ENCODE peak calls at places on chromosomes 16 and 17, in four cellular contexts. P, D, M and O are unnamed samples.

GRCh38 chr16:57060323-57061083 is 31.9 kb upstream of the CPNE2 start:
- DNase-seq in P (no peak), D (no peak), M (peak; percentile 65), O (no peak)

GRCh38 chr16:4324871-4325740 is 9.2 kb downstream of the GLIS2 start:
- DNase-seq in P (no peak), D (no peak), M (peak; percentile 27), O (no peak)

GRCh38 chr16:7160093-7160492 is 172.6 kb upstream of the RBFOX1 start:
- DNase-seq in M (no peak), P (no peak), D (no peak), O (no peak)

GRCh38 chr17:57424273-57424672 is 167.9 kb downstream of the MSI2 start:
- DNase-seq in D (no peak), P (no peak), M (no peak), O (no peak)

GRCh38 chr16:67884684-67885083 is at the start of gene NRN1L:
- DNase-seq in P (peak; percentile 96), D (peak; percentile 94), M (peak; percentile 99), O (peak; percentile 96)

GRCh38 chr17:43994272-43995149 is 9.9 kb upstream of the NAGS start:
- DNase-seq in D (peak; percentile 92), M (peak; percentile 91), P (peak; percentile 85), O (peak; percentile 90)

GRCh38 chr16:2388875-2389433 is 40.3 kb upstream of the CCNF start:
- DNase-seq in P (no peak), D (no peak), M (no peak), O (no peak)

GRCh38 chr16:7615565-7615964 is 282.9 kb downstream of the RBFOX1 start:
- DNase-seq in D (no peak), M (peak; percentile 15), P (no peak), O (peak; percentile 15)

GRCh38 chr17:75878174-75878998 is at the start of gene TRIM47:
- DNase-seq in M (peak; percentile 81), D (peak; percentile 71), P (peak; percentile 53), O (peak; percentile 91)

GRCh38 chr16:720507-720989 is 398 bp upstream of the ANTKMT start:
- DNase-seq in M (peak; percentile 89), P (peak; percentile 60), D (no peak), O (peak; percentile 84)

GRCh38 chr16:14502932-14503741 is 126.9 kb downstream of the PARN start:
- DNase-seq in P (no peak), D (no peak), M (no peak), O (no peak)

GRCh38 chr16:85667261-85667660 is 21.5 kb downstream of the GINS2 start:
- DNase-seq in D (no peak), M (no peak), P (no peak), O (no peak)

GRCh38 chr16:31365131-31365865 is 10.3 kb downstream of the ITGAX start:
- DNase-seq in P (no peak), M (no peak), D (no peak), O (no peak)

GRCh38 chr17:83162035-83162745 is 82.8 kb downstream of the METRNL start:
- DNase-seq in D (no peak), M (no peak), P (no peak), O (no peak)

GRCh38 chr17:1839516-1839915 is 9.7 kb downstream of the RPA1 start:
- DNase-seq in P (no peak), M (no peak), D (no peak), O (peak; percentile 56)

GRCh38 chr17:2056221-2057129 is 1.6 kb downstream of the HIC1 start:
- DNase-seq in M (no peak), D (peak; percentile 68), P (peak; percentile 49), O (no peak)

GRCh38 chr16:5058476-5058875 is 7.3 kb downstream of the C16orf89 start:
- DNase-seq in P (peak; percentile 86), D (peak; percentile 79), M (peak; percentile 48), O (peak; percentile 31)

GRCh38 chr16:85169333-85170065 is 57.2 kb upstream of the CIBAR2 start:
- DNase-seq in P (peak; percentile 41), D (no peak), M (peak; percentile 70), O (peak; percentile 66)

GRCh38 chr17:81582341-81582740 is 30.2 kb upstream of the FAAP100 start:
- DNase-seq in P (no peak), D (no peak), M (no peak), O (no peak)

GRCh38 chr16:10188236-10188635 is 6.0 kb upstream of the GRIN2A start:
- DNase-seq in P (no peak), M (no peak), D (no peak), O (no peak)

GRCh38 chr16:10191096-10191495 is 8.9 kb upstream of the GRIN2A start:
- DNase-seq in P (no peak), M (no peak), D (no peak), O (no peak)

GRCh38 chr16:10189861-10190390 is 7.7 kb upstream of the GRIN2A start:
- DNase-seq in D (no peak), M (no peak), P (no peak), O (no peak)
- TF ChIP-seq TEAD4 in D (no peak), M (no peak), P (no peak), O (no peak)

DNA sequence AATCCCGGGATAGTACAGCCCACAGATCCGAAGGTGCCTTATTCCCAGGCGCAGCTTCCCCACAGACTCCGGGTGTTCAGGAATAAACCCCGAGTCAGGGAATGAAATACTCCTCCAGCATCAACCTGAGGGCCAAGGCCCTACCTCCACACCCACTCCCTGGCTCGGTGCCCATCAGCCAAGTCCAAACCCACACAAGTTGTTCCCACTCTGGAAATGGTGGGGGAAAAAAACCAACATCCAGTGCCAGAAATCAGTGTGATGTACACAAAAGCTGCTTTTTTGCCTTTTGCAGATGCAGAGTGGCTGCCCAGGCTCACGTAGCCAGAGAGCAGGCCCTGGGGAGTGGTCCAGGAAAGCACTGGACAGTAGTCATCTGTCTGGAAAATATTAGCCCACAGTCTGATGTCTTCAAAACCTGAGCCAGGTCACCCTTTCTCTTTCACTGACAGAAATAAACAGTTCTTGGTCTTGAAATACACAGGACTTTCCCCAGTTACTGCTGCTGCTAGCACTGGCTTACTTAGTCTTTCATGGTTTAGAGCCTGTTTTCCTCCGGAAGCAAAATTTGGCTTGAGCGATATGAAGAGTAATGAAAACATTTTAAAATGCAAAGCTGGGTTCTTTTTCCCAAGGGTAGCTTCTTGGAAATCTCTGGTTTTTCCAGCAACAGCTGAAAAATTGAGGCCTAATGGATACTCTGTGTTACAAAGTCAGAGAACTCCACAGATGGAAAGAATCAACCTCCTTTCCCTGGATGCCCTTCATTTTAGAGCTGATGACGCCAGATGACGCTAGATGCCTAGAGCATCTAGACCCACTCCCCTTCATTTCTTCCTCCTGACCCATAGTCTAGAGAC is 18.2 kb upstream of the NOS2 start:
- DNase-seq in M (no peak), P (no peak), D (no peak), O (no peak)
- TF ChIP-seq TEAD4 in M (no peak), P (no peak), D (no peak), O (no peak)

DNA sequence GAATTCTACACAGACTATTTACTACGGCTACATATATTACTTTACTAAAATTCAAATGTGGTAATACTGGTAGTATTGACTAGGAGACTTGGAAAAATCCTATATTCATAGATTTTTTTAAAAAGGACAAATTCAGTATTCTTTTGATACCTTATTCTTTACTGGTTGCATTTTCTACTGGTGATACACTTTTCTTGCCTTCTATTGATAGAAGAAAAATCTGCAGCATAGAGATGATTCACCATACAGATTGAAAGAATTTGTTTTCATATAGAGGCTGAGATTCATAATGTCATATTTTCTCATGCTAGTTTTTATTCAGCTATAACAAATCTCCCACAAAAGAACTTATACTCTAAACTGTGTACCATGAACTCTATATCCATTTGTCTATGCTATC is 195.4 kb upstream of the C17orf78 start:
- DNase-seq in P (no peak), D (no peak), M (no peak), O (no peak)
- TF ChIP-seq TEAD4 in P (no peak), D (no peak), M (no peak), O (no peak)

DNA sequence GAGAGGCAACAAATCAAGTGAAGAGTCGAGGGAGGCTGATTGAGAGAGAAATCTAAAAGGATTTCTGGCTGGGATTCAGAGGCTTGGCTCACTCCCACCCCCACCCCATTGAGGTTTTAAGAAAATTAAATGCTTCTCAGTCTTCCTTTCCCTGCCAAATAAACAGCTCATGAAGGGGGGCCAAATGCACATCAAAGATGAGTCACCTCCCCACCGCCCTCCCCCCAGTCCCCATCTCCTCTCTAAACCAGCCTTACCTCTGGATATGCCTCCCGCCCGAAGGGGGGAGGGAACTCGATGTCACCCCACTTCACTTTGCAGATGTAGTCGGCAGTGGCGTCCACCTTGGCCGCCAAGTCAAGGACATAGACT is 11.6 kb downstream of the ACLY start:
- DNase-seq in M (no peak), D (no peak), P (no peak), O (no peak)
- TF ChIP-seq TEAD4 in M (peak; percentile 59), D (no peak), P (no peak), O (no peak)